ENCODE peak calls at places on chromosomes 3 and 15, in nine cellular contexts. Z is WERI-Rb-1; M is heart left ventricle; V is ovary; C is upper lobe of left lung; S is CD8-positive, alpha-beta T cell; K is psoas muscle; G is AG04450; A is pancreas. B is an unnamed sample.

GRCh38 chr3:129618901-129619671 is 12.6 kb upstream of the PLXND1 start:
- DNase-seq in S (no peak), K (peak), Z (peak), A (peak), C (no peak), G (no peak), M (peak), V (peak), B (no peak)

GRCh38 chr15:76994001-76994400 is 925 bp upstream of the PSTPIP1 start:
- DNase-seq in C (peak), V (no peak), S (peak), M (peak), G (no peak), A (peak), K (no peak), Z (no peak), B (no peak)

GRCh38 chr3:153614563-153614962 is 452.5 kb downstream of the RAP2B start:
- DNase-seq in Z (no peak), M (no peak), S (no peak), A (no peak), K (no peak), C (no peak), V (no peak), G (peak), B (peak)

GRCh38 chr3:140724856-140725812 is 47.3 kb downstream of the TRIM42 start:
- DNase-seq in V (no peak), S (no peak), M (no peak), G (no peak), A (no peak), Z (no peak), K (no peak), C (no peak), B (no peak)

GRCh38 chr3:30438121-30438520 is 168.3 kb upstream of the TGFBR2 start:
- DNase-seq in S (no peak), K (no peak), M (no peak), G (no peak), A (no peak), C (peak), V (no peak), Z (no peak), B (no peak)

GRCh38 chr3:182697345-182697919 is 95.9 kb upstream of the ATP11B start:
- DNase-seq in C (no peak), Z (no peak), A (no peak), K (no peak), G (no peak), M (no peak), V (no peak), S (no peak), B (no peak)

GRCh38 chr3:11009898-11010297 is 17.4 kb downstream of the SLC6A1 start:
- DNase-seq in V (no peak), A (no peak), K (no peak), C (no peak), G (no peak), Z (no peak), M (no peak), S (no peak), B (no peak)

GRCh38 chr3:104642827-104643226 is 723.9 kb upstream of the ALCAM start:
- DNase-seq in M (no peak), A (no peak), V (no peak), C (no peak), S (no peak), Z (no peak), K (no peak), G (no peak), B (no peak)

GRCh38 chr3:134359121-134360010 is 14.9 kb downstream of the AMOTL2 start:
- DNase-seq in C (peak), M (peak), A (no peak), V (no peak), Z (no peak), K (peak), S (no peak), G (no peak), B (no peak)

GRCh38 chr15:80012060-80012726 is 41.2 kb upstream of the BCL2A1 start:
- DNase-seq in C (no peak), G (no peak), S (no peak), A (no peak), M (no peak), K (no peak), V (no peak), Z (no peak), B (no peak)

GRCh38 chr3:112314618-112315017 is 18.3 kb upstream of the CD200 start:
- DNase-seq in K (no peak), G (no peak), M (no peak), Z (no peak), A (no peak), V (no peak), S (no peak), C (no peak), B (no peak)

GRCh38 chr3:29282431-29283296 is 1.8 kb downstream of the RBMS3 start:
- DNase-seq in V (no peak), G (no peak), S (no peak), C (no peak), Z (no peak), M (no peak), A (no peak), K (no peak), B (no peak)

GRCh38 chr3:69932501-69932900 is 67.0 kb upstream of the SAMMSON start:
- DNase-seq in S (no peak), G (no peak), Z (no peak), K (no peak), A (no peak), M (no peak), V (no peak), C (no peak), B (no peak)

GRCh38 chr3:115072265-115073008 is 74.7 kb downstream of the ZBTB20 start:
- DNase-seq in V (no peak), S (no peak), Z (no peak), M (no peak), G (no peak), K (no peak), C (no peak), A (no peak), B (peak)

GRCh38 chr15:53295574-53295973 is 463.9 kb downstream of the WDR72 start:
- DNase-seq in C (no peak), V (no peak), K (no peak), S (no peak), Z (no peak), G (no peak), M (no peak), A (no peak), B (no peak)

GRCh38 chr3:153348457-153349137 is 186.6 kb downstream of the RAP2B start:
- DNase-seq in Z (no peak), A (no peak), V (no peak), K (no peak), C (no peak), G (no peak), S (no peak), M (no peak), B (no peak)

GRCh38 chr3:183428140-183429023 is at the start of gene MCF2L2:
- DNase-seq in C (peak), Z (peak), M (peak), V (peak), S (peak), G (no peak), K (peak), A (peak), B (peak)

GRCh38 chr3:129992781-129993180 is 18.3 kb downstream of the TRH start:
- DNase-seq in A (no peak), S (no peak), G (no peak), Z (peak), C (no peak), V (no peak), K (no peak), M (no peak), B (no peak)

GRCh38 chr3:36635731-36636130 is 128.6 kb downstream of the DCLK3 start:
- DNase-seq in C (no peak), M (no peak), K (no peak), S (no peak), V (no peak), G (no peak), Z (no peak), A (no peak), B (no peak)

GRCh38 chr3:55190296-55190695 is 262.4 kb upstream of the LRTM1 start:
- DNase-seq in K (no peak), C (no peak), Z (no peak), A (no peak), V (no peak), M (no peak), G (no peak), S (no peak), B (no peak)

GRCh38 chr3:136074546-136074945 is 109.0 kb downstream of the PPP2R3A start:
- DNase-seq in K (no peak), S (no peak), V (no peak), A (no peak), C (no peak), M (no peak), Z (no peak), G (no peak), B (no peak)

GRCh38 chr3:44104668-44105321 is 136.9 kb upstream of the TOPAZ1 start:
- DNase-seq in G (no peak), C (peak), K (no peak), S (no peak), M (no peak), Z (no peak), V (no peak), A (no peak), B (peak)
- H3K27ac ChIP-seq in G (no peak), C (no peak), K (no peak), S (no peak), M (no peak), Z (no peak), V (no peak), A (no peak), B (no peak)

GRCh38 chr3:176848431-176849214 is 348.7 kb downstream of the TBL1XR1 start:
- DNase-seq in S (no peak), C (no peak), V (no peak), Z (no peak), A (no peak), M (no peak), K (no peak), G (no peak), B (no peak)
- H3K27ac ChIP-seq in S (no peak), C (no peak), V (no peak), Z (no peak), A (no peak), M (no peak), K (no peak), G (no peak), B (no peak)

GRCh38 chr3:66416556-66417304 is 84.1 kb downstream of the LRIG1 start:
- DNase-seq in A (peak), G (no peak), V (no peak), C (no peak), S (no peak), K (peak), M (no peak), Z (no peak), B (no peak)
- H3K27ac ChIP-seq in A (no peak), G (no peak), V (peak), C (peak), S (no peak), K (peak), M (peak), Z (no peak), B (no peak)

DNA sequence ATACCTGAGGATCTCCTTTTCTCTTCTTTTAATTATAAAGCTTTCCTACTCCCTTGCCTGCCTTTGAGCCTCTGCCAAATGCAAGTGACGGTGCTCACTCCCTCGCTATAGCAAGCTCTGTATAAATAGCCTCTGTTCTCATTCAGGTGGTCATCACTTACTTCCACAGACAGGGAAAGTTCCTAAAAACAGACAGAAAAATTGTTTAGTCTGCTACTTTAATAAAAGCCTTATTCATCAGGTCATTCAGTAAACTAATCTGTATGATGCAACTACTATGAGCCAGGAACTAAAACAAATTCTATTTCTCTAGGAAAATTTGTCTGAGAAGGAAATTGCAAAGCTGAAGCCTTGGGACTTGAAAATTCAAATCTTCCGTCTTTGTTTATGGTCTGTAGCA is 10.2 kb upstream of the DLG1 start:
- DNase-seq in K (no peak), M (peak), S (no peak), V (no peak), A (no peak), G (no peak), Z (no peak), C (no peak), B (no peak)
- H3K27ac ChIP-seq in K (peak), M (peak), S (no peak), V (peak), A (no peak), G (peak), Z (no peak), C (no peak), B (no peak)

DNA sequence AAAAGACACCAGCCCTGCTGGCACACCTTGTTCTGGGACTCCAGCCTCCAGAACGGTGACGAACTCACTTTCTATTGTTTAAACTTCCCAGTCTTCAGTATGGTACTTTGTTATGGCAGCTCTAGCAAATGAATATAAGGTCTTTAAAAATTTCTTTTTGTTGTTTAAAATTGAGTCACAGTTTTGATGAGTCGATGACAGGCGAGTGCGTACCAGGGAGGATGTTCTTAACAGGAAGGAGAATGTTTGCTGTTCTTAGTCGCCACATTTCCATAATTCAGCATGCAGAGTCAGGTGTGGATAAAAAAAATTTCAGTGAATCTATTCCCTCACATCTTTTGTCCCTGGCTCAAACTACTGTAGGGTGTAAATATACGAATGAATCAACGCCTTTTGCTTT is 12.4 kb downstream of the DNASE1L3 start:
- DNase-seq in A (no peak), C (no peak), G (no peak), M (no peak), K (no peak), S (no peak), Z (no peak), V (no peak), B (no peak)
- H3K27ac ChIP-seq in A (no peak), C (peak), G (no peak), M (peak), K (no peak), S (no peak), Z (no peak), V (peak), B (no peak)

GRCh38 chr3:172146349-172146748 is 107.0 kb downstream of the FNDC3B start:
- DNase-seq in G (no peak), K (no peak), S (no peak), A (no peak), V (no peak), M (no peak), C (no peak), Z (no peak), B (no peak)

GRCh38 chr3:172143060-172143451 is 103.7 kb downstream of the FNDC3B start:
- DNase-seq in S (no peak), M (no peak), A (no peak), Z (no peak), V (no peak), K (no peak), C (no peak), G (no peak), B (no peak)

GRCh38 chr3:172142074-172143059 is 103.0 kb downstream of the FNDC3B start:
- DNase-seq in G (peak), A (no peak), Z (no peak), S (no peak), V (no peak), M (no peak), C (no peak), K (no peak), B (no peak)

GRCh38 chr3:172145287-172145686 is 105.9 kb downstream of the FNDC3B start:
- DNase-seq in M (no peak), Z (no peak), V (no peak), C (no peak), S (no peak), G (no peak), K (no peak), A (no peak), B (no peak)

GRCh38 chr3:172143739-172144497 is 104.5 kb downstream of the FNDC3B start:
- DNase-seq in V (no peak), C (no peak), Z (no peak), K (no peak), S (no peak), A (no peak), M (no peak), G (no peak), B (no peak)
- H3K27ac ChIP-seq in V (no peak), C (no peak), Z (no peak), K (no peak), S (no peak), A (no peak), M (no peak), G (no peak), B (no peak)

DNA sequence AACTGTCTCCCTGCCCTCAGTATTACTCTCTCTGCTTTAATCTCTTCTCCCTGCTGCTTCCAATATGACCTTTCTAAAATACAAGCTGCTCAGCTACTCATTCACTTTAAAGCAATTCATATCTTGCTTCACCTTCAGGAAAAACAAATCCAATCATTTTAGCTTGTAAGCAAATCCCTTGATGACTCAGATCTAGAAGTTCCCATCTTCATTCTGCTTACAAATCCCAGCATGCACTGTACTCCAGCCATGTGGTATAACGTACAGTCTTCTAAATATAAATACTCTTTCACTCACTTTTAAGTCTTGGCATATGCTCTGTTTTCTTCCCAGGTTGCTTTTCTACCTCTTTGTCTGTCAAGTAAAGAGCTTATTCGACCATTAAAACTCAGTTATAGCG is 1009.1 kb upstream of the SEMA6D start:
- DNase-seq in V (no peak), K (no peak), S (no peak), C (no peak), G (no peak), Z (no peak), M (no peak), A (no peak), B (no peak)
- H3K27ac ChIP-seq in V (no peak), K (no peak), S (no peak), C (no peak), G (no peak), Z (no peak), M (no peak), A (no peak), B (no peak)

DNA sequence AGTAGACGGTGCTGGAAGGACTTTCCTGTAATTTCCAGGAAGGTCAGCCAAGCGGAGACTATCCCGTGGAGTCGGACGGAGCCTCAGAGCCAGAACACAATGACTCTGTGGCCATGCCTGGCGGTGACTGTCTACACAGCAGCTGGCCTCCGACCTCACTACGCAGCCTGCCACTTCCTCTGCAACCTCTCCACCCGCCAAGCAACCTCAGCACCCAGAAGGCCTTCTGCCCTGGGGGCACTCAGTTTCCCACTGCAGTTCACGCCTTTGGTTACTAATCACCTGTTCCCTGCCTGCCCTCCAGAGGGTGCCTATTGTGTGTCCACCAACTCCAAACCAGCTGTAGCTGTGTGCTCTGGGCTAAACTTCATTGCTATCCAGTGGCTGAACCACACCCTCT is 44.0 kb downstream of the TM2D3 start:
- DNase-seq in G (no peak), Z (no peak), A (no peak), M (no peak), K (peak), S (no peak), C (no peak), V (no peak), B (no peak)
- H3K27ac ChIP-seq in G (no peak), Z (no peak), A (no peak), M (no peak), K (peak), S (no peak), C (no peak), V (no peak), B (no peak)

GRCh38 chr15:95826388-95826781 is 504.1 kb upstream of the NR2F2 start:
- DNase-seq in K (no peak), G (no peak), Z (no peak), V (no peak), A (no peak), M (no peak), S (no peak), C (no peak), B (no peak)

GRCh38 chr15:95825198-95825597 is 505.3 kb upstream of the NR2F2 start:
- DNase-seq in S (no peak), K (no peak), G (no peak), M (no peak), C (no peak), Z (no peak), A (no peak), V (no peak), B (no peak)

GRCh38 chr15:95825672-95826387 is 504.7 kb upstream of the NR2F2 start:
- DNase-seq in Z (no peak), C (no peak), A (no peak), G (no peak), M (no peak), V (no peak), K (no peak), S (no peak), B (no peak)

GRCh38 chr15:95829062-95829461 is 501.4 kb upstream of the NR2F2 start:
- DNase-seq in K (no peak), M (no peak), Z (no peak), G (no peak), A (no peak), S (no peak), V (no peak), C (no peak), B (no peak)

DNA sequence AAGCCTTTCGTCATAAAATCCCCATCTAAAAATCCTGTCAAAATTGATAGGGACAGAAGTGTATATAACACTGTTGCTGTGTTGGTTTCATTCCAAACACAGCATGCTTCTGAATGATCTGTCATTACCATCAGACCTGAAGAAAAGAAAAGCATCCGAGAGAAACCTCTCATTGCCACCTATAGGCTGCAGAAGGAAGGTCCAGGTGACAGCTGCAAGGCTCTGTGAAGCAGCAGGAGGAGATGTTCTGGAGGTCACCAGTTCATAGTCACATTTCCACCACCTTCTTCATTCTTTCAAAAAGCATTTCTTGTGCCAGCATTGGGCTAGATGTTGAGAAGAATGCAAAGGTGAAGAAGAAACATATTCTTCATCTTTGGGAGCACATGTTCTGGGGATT is 503.7 kb upstream of the NR2F2 start:
- DNase-seq in V (no peak), A (no peak), S (no peak), G (no peak), K (no peak), Z (peak), C (no peak), M (no peak), B (no peak)
- H3K27ac ChIP-seq in V (no peak), A (no peak), S (no peak), G (no peak), K (no peak), Z (no peak), C (no peak), M (no peak), B (no peak)

GRCh38 chr15:90264649-90265048 is 823 bp upstream of the NGRN start:
- DNase-seq in V (no peak), M (no peak), A (no peak), K (peak), S (peak), G (no peak), Z (no peak), C (peak), B (no peak)

GRCh38 chr15:90262426-90262825 is 3.0 kb upstream of the NGRN start:
- DNase-seq in V (no peak), Z (no peak), M (no peak), G (no peak), C (no peak), K (peak), S (no peak), A (peak), B (no peak)

GRCh38 chr15:90257776-90258175 is 7.7 kb upstream of the NGRN start:
- DNase-seq in K (no peak), C (no peak), V (no peak), G (no peak), M (no peak), A (no peak), Z (no peak), S (no peak), B (no peak)

GRCh38 chr15:90261811-90262210 is 3.7 kb upstream of the NGRN start:
- DNase-seq in K (no peak), Z (no peak), C (no peak), S (no peak), M (no peak), G (no peak), A (peak), V (no peak), B (no peak)

DNA sequence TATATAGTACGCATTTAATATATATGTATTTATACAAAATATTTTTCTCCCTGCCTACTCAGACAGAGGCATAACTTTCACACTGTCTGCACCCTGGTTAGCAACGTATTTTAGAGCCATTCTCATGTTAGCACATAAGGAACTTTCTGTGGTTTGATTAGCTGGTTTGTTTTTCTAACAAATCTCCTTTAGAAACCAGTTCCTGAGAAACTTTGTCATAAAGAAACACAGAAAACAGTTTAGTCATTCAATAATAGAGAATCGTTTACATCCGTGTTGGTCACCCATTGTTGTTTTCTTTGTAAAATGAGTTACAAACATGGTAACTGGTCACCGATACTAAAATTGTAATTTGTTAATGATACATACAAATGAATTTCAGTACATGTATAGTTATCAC is 5.9 kb upstream of the NGRN start:
- DNase-seq in M (no peak), V (no peak), G (no peak), S (no peak), C (no peak), K (no peak), A (no peak), Z (no peak), B (no peak)
- H3K27ac ChIP-seq in M (no peak), V (no peak), G (no peak), S (no peak), C (no peak), K (no peak), A (no peak), Z (no peak), B (no peak)